ENCODE peak calls at places on chromosomes 1 and 21, in eight cellular contexts. One of them, this sample, is unnamed.

GRCh38 chr1:203327684-203328457 is 22.6 kb downstream of the BTG2 start:
- DNase-seq in ELR: peak; percentile 62
- DNase-seq in occipital lobe: peak; percentile 55
- DNase-seq in Calu3: peak; percentile 65
- DNase-seq in left colon: peak; percentile 79
- DNase-seq in activated effector memory CD4-positive, alpha-beta T cell treated with anti-CD3 and anti-CD28 coated beads, Interleukin-2, amount 50 U/mL, for 16 hours: peak; percentile 87
- DNase-seq in NCI-H1930: peak; percentile 74
- DNase-seq in T-helper 1 cell: peak; percentile 71
- DNase-seq in this sample: peak; percentile 83

GRCh38 chr1:243930822-243931671 is 81.0 kb upstream of the AKT3 start:
- DNase-seq in ELR: no peak
- DNase-seq in occipital lobe: no peak
- DNase-seq in Calu3: no peak
- DNase-seq in left colon: no peak
- DNase-seq in activated effector memory CD4-positive, alpha-beta T cell treated with anti-CD3 and anti-CD28 coated beads, Interleukin-2, amount 50 U/mL, for 16 hours: no peak
- DNase-seq in NCI-H1930: no peak
- DNase-seq in T-helper 1 cell: no peak
- DNase-seq in this sample: no peak

GRCh38 chr21:36571556-36571955 is 91.6 kb upstream of the CLDN14 start:
- DNase-seq in ELR: no peak
- DNase-seq in occipital lobe: no peak
- DNase-seq in Calu3: no peak
- DNase-seq in left colon: no peak
- DNase-seq in activated effector memory CD4-positive, alpha-beta T cell treated with anti-CD3 and anti-CD28 coated beads, Interleukin-2, amount 50 U/mL, for 16 hours: no peak
- DNase-seq in NCI-H1930: no peak
- DNase-seq in T-helper 1 cell: no peak
- DNase-seq in this sample: no peak

GRCh38 chr1:23727362-23727811 is 15.9 kb upstream of the ELOA start:
- DNase-seq in ELR: no peak
- DNase-seq in occipital lobe: no peak
- DNase-seq in Calu3: peak; percentile 6
- DNase-seq in left colon: peak; percentile 49
- DNase-seq in activated effector memory CD4-positive, alpha-beta T cell treated with anti-CD3 and anti-CD28 coated beads, Interleukin-2, amount 50 U/mL, for 16 hours: peak; percentile 9
- DNase-seq in NCI-H1930: no peak
- DNase-seq in T-helper 1 cell: no peak
- DNase-seq in this sample: peak; percentile 12

GRCh38 chr1:21906173-21907078 is 30.7 kb downstream of the HSPG2 start:
- DNase-seq in ELR: no peak
- DNase-seq in occipital lobe: no peak
- DNase-seq in Calu3: no peak
- DNase-seq in left colon: no peak
- DNase-seq in activated effector memory CD4-positive, alpha-beta T cell treated with anti-CD3 and anti-CD28 coated beads, Interleukin-2, amount 50 U/mL, for 16 hours: no peak
- DNase-seq in NCI-H1930: no peak
- DNase-seq in T-helper 1 cell: no peak
- DNase-seq in this sample: no peak

GRCh38 chr21:43868461-43868860 is 3.4 kb downstream of the AGPAT3 start:
- DNase-seq in ELR: no peak
- DNase-seq in occipital lobe: no peak
- DNase-seq in Calu3: peak; percentile 37
- DNase-seq in left colon: no peak
- DNase-seq in activated effector memory CD4-positive, alpha-beta T cell treated with anti-CD3 and anti-CD28 coated beads, Interleukin-2, amount 50 U/mL, for 16 hours: no peak
- DNase-seq in NCI-H1930: no peak
- DNase-seq in T-helper 1 cell: no peak
- DNase-seq in this sample: no peak

GRCh38 chr21:29166853-29167252 is 36.4 kb downstream of the MAP3K7CL start:
- DNase-seq in ELR: no peak
- DNase-seq in occipital lobe: no peak
- DNase-seq in Calu3: no peak
- DNase-seq in left colon: no peak
- DNase-seq in activated effector memory CD4-positive, alpha-beta T cell treated with anti-CD3 and anti-CD28 coated beads, Interleukin-2, amount 50 U/mL, for 16 hours: no peak
- DNase-seq in NCI-H1930: no peak
- DNase-seq in T-helper 1 cell: no peak
- DNase-seq in this sample: no peak

GRCh38 chr1:151547119-151547899 is 7.2 kb downstream of the TUFT1 start:
- DNase-seq in ELR: peak; percentile 92
- DNase-seq in occipital lobe: no peak
- DNase-seq in Calu3: peak; percentile 93
- DNase-seq in left colon: peak; percentile 67
- DNase-seq in activated effector memory CD4-positive, alpha-beta T cell treated with anti-CD3 and anti-CD28 coated beads, Interleukin-2, amount 50 U/mL, for 16 hours: peak; percentile 49
- DNase-seq in NCI-H1930: no peak
- DNase-seq in T-helper 1 cell: no peak
- DNase-seq in this sample: no peak

GRCh38 chr1:19326748-19327065 is 14.6 kb downstream of the SLC66A1 start:
- DNase-seq in ELR: no peak
- DNase-seq in occipital lobe: no peak
- DNase-seq in Calu3: no peak
- DNase-seq in left colon: no peak
- DNase-seq in activated effector memory CD4-positive, alpha-beta T cell treated with anti-CD3 and anti-CD28 coated beads, Interleukin-2, amount 50 U/mL, for 16 hours: no peak
- DNase-seq in NCI-H1930: no peak
- DNase-seq in T-helper 1 cell: no peak
- DNase-seq in this sample: no peak

GRCh38 chr1:22814176-22815042 is 103.8 kb downstream of the EPHB2 start:
- DNase-seq in ELR: no peak
- DNase-seq in occipital lobe: peak; percentile 71
- DNase-seq in Calu3: no peak
- DNase-seq in left colon: peak; percentile 50
- DNase-seq in activated effector memory CD4-positive, alpha-beta T cell treated with anti-CD3 and anti-CD28 coated beads, Interleukin-2, amount 50 U/mL, for 16 hours: no peak
- DNase-seq in NCI-H1930: no peak
- DNase-seq in T-helper 1 cell: no peak
- DNase-seq in this sample: no peak

GRCh38 chr1:223068913-223069312 is 74.1 kb downstream of the TLR5 start:
- DNase-seq in ELR: no peak
- DNase-seq in occipital lobe: no peak
- DNase-seq in Calu3: no peak
- DNase-seq in left colon: no peak
- DNase-seq in activated effector memory CD4-positive, alpha-beta T cell treated with anti-CD3 and anti-CD28 coated beads, Interleukin-2, amount 50 U/mL, for 16 hours: no peak
- DNase-seq in NCI-H1930: no peak
- DNase-seq in T-helper 1 cell: no peak
- DNase-seq in this sample: no peak

GRCh38 chr1:113388017-113388620 is 2.2 kb upstream of the MAGI3 start:
- DNase-seq in ELR: peak; percentile 3
- DNase-seq in occipital lobe: no peak
- DNase-seq in Calu3: no peak
- DNase-seq in left colon: no peak
- DNase-seq in activated effector memory CD4-positive, alpha-beta T cell treated with anti-CD3 and anti-CD28 coated beads, Interleukin-2, amount 50 U/mL, for 16 hours: no peak
- DNase-seq in NCI-H1930: no peak
- DNase-seq in T-helper 1 cell: no peak
- DNase-seq in this sample: peak; percentile 1

GRCh38 chr1:109775408-109775807 is 11.7 kb upstream of the EPS8L3 start:
- DNase-seq in ELR: peak; percentile 35
- DNase-seq in occipital lobe: no peak
- DNase-seq in Calu3: no peak
- DNase-seq in left colon: no peak
- DNase-seq in activated effector memory CD4-positive, alpha-beta T cell treated with anti-CD3 and anti-CD28 coated beads, Interleukin-2, amount 50 U/mL, for 16 hours: no peak
- DNase-seq in NCI-H1930: no peak
- DNase-seq in T-helper 1 cell: no peak
- DNase-seq in this sample: no peak

GRCh38 chr1:184974086-184974836 is at the start of gene NIBAN1:
- DNase-seq in ELR: peak; percentile 84
- DNase-seq in occipital lobe: no peak
- DNase-seq in Calu3: peak; percentile 72
- DNase-seq in left colon: peak; percentile 61
- DNase-seq in activated effector memory CD4-positive, alpha-beta T cell treated with anti-CD3 and anti-CD28 coated beads, Interleukin-2, amount 50 U/mL, for 16 hours: peak; percentile 89
- DNase-seq in NCI-H1930: peak; percentile 37
- DNase-seq in T-helper 1 cell: peak; percentile 42
- DNase-seq in this sample: peak; percentile 51

GRCh38 chr1:231612393-231613089 is 14.0 kb upstream of the DISC1 start:
- DNase-seq in ELR: no peak
- DNase-seq in occipital lobe: no peak
- DNase-seq in Calu3: no peak
- DNase-seq in left colon: peak; percentile 48
- DNase-seq in activated effector memory CD4-positive, alpha-beta T cell treated with anti-CD3 and anti-CD28 coated beads, Interleukin-2, amount 50 U/mL, for 16 hours: peak; percentile 79
- DNase-seq in NCI-H1930: no peak
- DNase-seq in T-helper 1 cell: no peak
- DNase-seq in this sample: no peak

GRCh38 chr1:247895976-247896375 is 589 bp downstream of the OR2W3 start:
- DNase-seq in ELR: no peak
- DNase-seq in occipital lobe: no peak
- DNase-seq in Calu3: no peak
- DNase-seq in left colon: no peak
- DNase-seq in activated effector memory CD4-positive, alpha-beta T cell treated with anti-CD3 and anti-CD28 coated beads, Interleukin-2, amount 50 U/mL, for 16 hours: no peak
- DNase-seq in NCI-H1930: no peak
- DNase-seq in T-helper 1 cell: no peak
- DNase-seq in this sample: no peak

GRCh38 chr1:171985639-171986038 is 144.3 kb downstream of the DNM3 start:
- DNase-seq in ELR: peak; percentile 34
- DNase-seq in occipital lobe: no peak
- DNase-seq in Calu3: peak; percentile 49
- DNase-seq in left colon: peak; percentile 12
- DNase-seq in activated effector memory CD4-positive, alpha-beta T cell treated with anti-CD3 and anti-CD28 coated beads, Interleukin-2, amount 50 U/mL, for 16 hours: no peak
- DNase-seq in NCI-H1930: no peak
- DNase-seq in T-helper 1 cell: no peak
- DNase-seq in this sample: no peak

GRCh38 chr1:117659565-117660264 is 53.9 kb downstream of the TENT5C start:
- DNase-seq in ELR: no peak
- DNase-seq in occipital lobe: no peak
- DNase-seq in Calu3: no peak
- DNase-seq in left colon: no peak
- DNase-seq in activated effector memory CD4-positive, alpha-beta T cell treated with anti-CD3 and anti-CD28 coated beads, Interleukin-2, amount 50 U/mL, for 16 hours: no peak
- DNase-seq in NCI-H1930: no peak
- DNase-seq in T-helper 1 cell: no peak
- DNase-seq in this sample: no peak

GRCh38 chr1:44941424-44942324 is 44.7 kb downstream of the EIF2B3 start:
- DNase-seq in ELR: no peak
- DNase-seq in occipital lobe: no peak
- DNase-seq in Calu3: no peak
- DNase-seq in left colon: no peak
- DNase-seq in activated effector memory CD4-positive, alpha-beta T cell treated with anti-CD3 and anti-CD28 coated beads, Interleukin-2, amount 50 U/mL, for 16 hours: no peak
- DNase-seq in NCI-H1930: peak; percentile 36
- DNase-seq in T-helper 1 cell: no peak
- DNase-seq in this sample: peak; percentile 5

This sample was measured in NCI-H146.